ENCODE peak calls at places on chromosomes 3 and 15, in ten cellular contexts. One of them, this sample, is unnamed.

GRCh38 chr3:193894121-193894863 is 241.7 kb upstream of the HES1 start:
- DNase-seq in NCI-H2107: no peak
- DNase-seq in caudate nucleus: no peak
- DNase-seq in fibroblast of lung: no peak
- DNase-seq in NCI-H748 treated with DMSO at 0.1 percent for 48 hours: no peak
- DNase-seq in AG08396: no peak
- DNase-seq in AG09309: no peak
- DNase-seq in activated CD4-positive, alpha-beta T cell treated with anti-CD3 and anti-CD28 coated beads, Interleukin-2, amount 10 ng/mL, durations not matched to agents 7 days and 5 days: no peak
- DNase-seq in GF-D8: no peak
- DNase-seq in dorsolateral prefrontal cortex: no peak
- DNase-seq in this sample: no peak

GRCh38 chr3:176554791-176555330 is 642.4 kb downstream of the TBL1XR1 start:
- DNase-seq in activated CD4-positive, alpha-beta T cell treated with anti-CD3 and anti-CD28 coated beads, Interleukin-2, amount 10 ng/mL, durations not matched to agents 7 days and 5 days: no peak
- DNase-seq in caudate nucleus: no peak
- DNase-seq in AG09309: no peak
- DNase-seq in fibroblast of lung: no peak
- DNase-seq in NCI-H2107: no peak
- DNase-seq in dorsolateral prefrontal cortex: no peak
- DNase-seq in GF-D8: no peak
- DNase-seq in NCI-H748 treated with DMSO at 0.1 percent for 48 hours: no peak
- DNase-seq in AG08396: no peak
- DNase-seq in this sample: no peak

GRCh38 chr3:115275897-115276296 is 128.8 kb upstream of the ZBTB20 start:
- DNase-seq in activated CD4-positive, alpha-beta T cell treated with anti-CD3 and anti-CD28 coated beads, Interleukin-2, amount 10 ng/mL, durations not matched to agents 7 days and 5 days: no peak
- DNase-seq in GF-D8: no peak
- DNase-seq in NCI-H748 treated with DMSO at 0.1 percent for 48 hours: no peak
- DNase-seq in fibroblast of lung: peak
- DNase-seq in dorsolateral prefrontal cortex: no peak
- DNase-seq in NCI-H2107: no peak
- DNase-seq in AG08396: no peak
- DNase-seq in caudate nucleus: no peak
- DNase-seq in AG09309: peak
- DNase-seq in this sample: no peak

GRCh38 chr3:61157414-61157813 is 93.8 kb downstream of the FHIT start:
- DNase-seq in AG09309: no peak
- DNase-seq in NCI-H748 treated with DMSO at 0.1 percent for 48 hours: no peak
- DNase-seq in AG08396: no peak
- DNase-seq in GF-D8: no peak
- DNase-seq in dorsolateral prefrontal cortex: no peak
- DNase-seq in NCI-H2107: no peak
- DNase-seq in caudate nucleus: no peak
- DNase-seq in activated CD4-positive, alpha-beta T cell treated with anti-CD3 and anti-CD28 coated beads, Interleukin-2, amount 10 ng/mL, durations not matched to agents 7 days and 5 days: no peak
- DNase-seq in fibroblast of lung: no peak
- DNase-seq in this sample: no peak

GRCh38 chr3:71101014-71101413 is 482.5 kb downstream of the FOXP1 start:
- DNase-seq in NCI-H748 treated with DMSO at 0.1 percent for 48 hours: no peak
- DNase-seq in GF-D8: no peak
- DNase-seq in activated CD4-positive, alpha-beta T cell treated with anti-CD3 and anti-CD28 coated beads, Interleukin-2, amount 10 ng/mL, durations not matched to agents 7 days and 5 days: no peak
- DNase-seq in NCI-H2107: no peak
- DNase-seq in fibroblast of lung: no peak
- DNase-seq in AG09309: no peak
- DNase-seq in dorsolateral prefrontal cortex: no peak
- DNase-seq in AG08396: peak
- DNase-seq in caudate nucleus: no peak
- DNase-seq in this sample: no peak

GRCh38 chr3:73576995-73577394 is 47.7 kb downstream of the PDZRN3 start:
- DNase-seq in AG09309: no peak
- DNase-seq in activated CD4-positive, alpha-beta T cell treated with anti-CD3 and anti-CD28 coated beads, Interleukin-2, amount 10 ng/mL, durations not matched to agents 7 days and 5 days: no peak
- DNase-seq in NCI-H2107: no peak
- DNase-seq in caudate nucleus: no peak
- DNase-seq in AG08396: no peak
- DNase-seq in NCI-H748 treated with DMSO at 0.1 percent for 48 hours: no peak
- DNase-seq in dorsolateral prefrontal cortex: no peak
- DNase-seq in fibroblast of lung: no peak
- DNase-seq in GF-D8: no peak
- DNase-seq in this sample: no peak

GRCh38 chr3:13652728-13653127 is 103.8 kb downstream of the FBLN2 start:
- DNase-seq in fibroblast of lung: no peak
- DNase-seq in NCI-H748 treated with DMSO at 0.1 percent for 48 hours: no peak
- DNase-seq in activated CD4-positive, alpha-beta T cell treated with anti-CD3 and anti-CD28 coated beads, Interleukin-2, amount 10 ng/mL, durations not matched to agents 7 days and 5 days: no peak
- DNase-seq in NCI-H2107: no peak
- DNase-seq in GF-D8: no peak
- DNase-seq in AG09309: no peak
- DNase-seq in dorsolateral prefrontal cortex: no peak
- DNase-seq in caudate nucleus: no peak
- DNase-seq in AG08396: no peak
- DNase-seq in this sample: no peak

GRCh38 chr3:15633766-15634588 is 32.4 kb downstream of the BTD start:
- DNase-seq in NCI-H2107: no peak
- DNase-seq in caudate nucleus: no peak
- DNase-seq in dorsolateral prefrontal cortex: no peak
- DNase-seq in AG09309: no peak
- DNase-seq in NCI-H748 treated with DMSO at 0.1 percent for 48 hours: no peak
- DNase-seq in fibroblast of lung: peak
- DNase-seq in GF-D8: no peak
- DNase-seq in AG08396: no peak
- DNase-seq in activated CD4-positive, alpha-beta T cell treated with anti-CD3 and anti-CD28 coated beads, Interleukin-2, amount 10 ng/mL, durations not matched to agents 7 days and 5 days: no peak
- DNase-seq in this sample: no peak

GRCh38 chr3:31562525-31562924 is 29.8 kb downstream of the STT3B start:
- DNase-seq in activated CD4-positive, alpha-beta T cell treated with anti-CD3 and anti-CD28 coated beads, Interleukin-2, amount 10 ng/mL, durations not matched to agents 7 days and 5 days: peak
- DNase-seq in fibroblast of lung: no peak
- DNase-seq in dorsolateral prefrontal cortex: no peak
- DNase-seq in AG08396: no peak
- DNase-seq in caudate nucleus: no peak
- DNase-seq in NCI-H2107: no peak
- DNase-seq in GF-D8: no peak
- DNase-seq in AG09309: no peak
- DNase-seq in NCI-H748 treated with DMSO at 0.1 percent for 48 hours: no peak
- DNase-seq in this sample: no peak

GRCh38 chr15:81011593-81011992 is 10.9 kb downstream of the TLNRD1 start:
- DNase-seq in activated CD4-positive, alpha-beta T cell treated with anti-CD3 and anti-CD28 coated beads, Interleukin-2, amount 10 ng/mL, durations not matched to agents 7 days and 5 days: no peak
- DNase-seq in caudate nucleus: no peak
- DNase-seq in dorsolateral prefrontal cortex: no peak
- DNase-seq in NCI-H2107: no peak
- DNase-seq in NCI-H748 treated with DMSO at 0.1 percent for 48 hours: no peak
- DNase-seq in GF-D8: no peak
- DNase-seq in AG09309: no peak
- DNase-seq in AG08396: no peak
- DNase-seq in fibroblast of lung: no peak
- DNase-seq in this sample: no peak

GRCh38 chr15:92277776-92278175 is 115.9 kb upstream of the ST8SIA2 start:
- DNase-seq in dorsolateral prefrontal cortex: no peak
- DNase-seq in activated CD4-positive, alpha-beta T cell treated with anti-CD3 and anti-CD28 coated beads, Interleukin-2, amount 10 ng/mL, durations not matched to agents 7 days and 5 days: no peak
- DNase-seq in fibroblast of lung: no peak
- DNase-seq in caudate nucleus: no peak
- DNase-seq in GF-D8: no peak
- DNase-seq in AG08396: no peak
- DNase-seq in NCI-H748 treated with DMSO at 0.1 percent for 48 hours: no peak
- DNase-seq in AG09309: peak
- DNase-seq in NCI-H2107: no peak
- DNase-seq in this sample: no peak

GRCh38 chr3:111733856-111734255 is 125.2 kb upstream of the PHLDB2 start:
- DNase-seq in NCI-H748 treated with DMSO at 0.1 percent for 48 hours: no peak
- DNase-seq in caudate nucleus: no peak
- DNase-seq in GF-D8: no peak
- DNase-seq in activated CD4-positive, alpha-beta T cell treated with anti-CD3 and anti-CD28 coated beads, Interleukin-2, amount 10 ng/mL, durations not matched to agents 7 days and 5 days: no peak
- DNase-seq in AG09309: no peak
- DNase-seq in dorsolateral prefrontal cortex: no peak
- DNase-seq in AG08396: no peak
- DNase-seq in NCI-H2107: no peak
- DNase-seq in fibroblast of lung: no peak
- DNase-seq in this sample: no peak

GRCh38 chr15:88450125-88450798 is 16.9 kb downstream of the MRPL46 start:
- DNase-seq in GF-D8: no peak
- DNase-seq in NCI-H2107: peak
- DNase-seq in AG09309: no peak
- DNase-seq in dorsolateral prefrontal cortex: peak
- DNase-seq in activated CD4-positive, alpha-beta T cell treated with anti-CD3 and anti-CD28 coated beads, Interleukin-2, amount 10 ng/mL, durations not matched to agents 7 days and 5 days: peak
- DNase-seq in NCI-H748 treated with DMSO at 0.1 percent for 48 hours: no peak
- DNase-seq in caudate nucleus: peak
- DNase-seq in AG08396: peak
- DNase-seq in fibroblast of lung: peak
- DNase-seq in this sample: no peak

GRCh38 chr15:82139823-82140268 is 94.0 kb upstream of the MEX3B start:
- DNase-seq in NCI-H2107: peak
- DNase-seq in caudate nucleus: no peak
- DNase-seq in fibroblast of lung: peak
- DNase-seq in AG08396: no peak
- DNase-seq in activated CD4-positive, alpha-beta T cell treated with anti-CD3 and anti-CD28 coated beads, Interleukin-2, amount 10 ng/mL, durations not matched to agents 7 days and 5 days: no peak
- DNase-seq in NCI-H748 treated with DMSO at 0.1 percent for 48 hours: no peak
- DNase-seq in GF-D8: no peak
- DNase-seq in AG09309: no peak
- DNase-seq in dorsolateral prefrontal cortex: no peak
- DNase-seq in this sample: no peak

GRCh38 chr3:140152851-140153640 is 218.1 kb downstream of the CLSTN2 start:
- DNase-seq in GF-D8: no peak
- DNase-seq in NCI-H748 treated with DMSO at 0.1 percent for 48 hours: no peak
- DNase-seq in NCI-H2107: peak
- DNase-seq in dorsolateral prefrontal cortex: no peak
- DNase-seq in caudate nucleus: no peak
- DNase-seq in AG08396: no peak
- DNase-seq in activated CD4-positive, alpha-beta T cell treated with anti-CD3 and anti-CD28 coated beads, Interleukin-2, amount 10 ng/mL, durations not matched to agents 7 days and 5 days: no peak
- DNase-seq in fibroblast of lung: no peak
- DNase-seq in AG09309: no peak
- DNase-seq in this sample: no peak

GRCh38 chr3:127860223-127860622 is 37.9 kb upstream of the MGLL start:
- DNase-seq in dorsolateral prefrontal cortex: no peak
- DNase-seq in GF-D8: no peak
- DNase-seq in caudate nucleus: no peak
- DNase-seq in AG09309: no peak
- DNase-seq in fibroblast of lung: no peak
- DNase-seq in activated CD4-positive, alpha-beta T cell treated with anti-CD3 and anti-CD28 coated beads, Interleukin-2, amount 10 ng/mL, durations not matched to agents 7 days and 5 days: no peak
- DNase-seq in NCI-H2107: no peak
- DNase-seq in AG08396: no peak
- DNase-seq in NCI-H748 treated with DMSO at 0.1 percent for 48 hours: no peak
- DNase-seq in this sample: no peak

GRCh38 chr3:128922804-128923459 is 43.5 kb downstream of the ACAD9 start:
- DNase-seq in NCI-H2107: no peak
- DNase-seq in activated CD4-positive, alpha-beta T cell treated with anti-CD3 and anti-CD28 coated beads, Interleukin-2, amount 10 ng/mL, durations not matched to agents 7 days and 5 days: peak
- DNase-seq in NCI-H748 treated with DMSO at 0.1 percent for 48 hours: no peak
- DNase-seq in caudate nucleus: no peak
- DNase-seq in fibroblast of lung: no peak
- DNase-seq in dorsolateral prefrontal cortex: no peak
- DNase-seq in GF-D8: no peak
- DNase-seq in AG08396: no peak
- DNase-seq in AG09309: no peak
- DNase-seq in this sample: no peak

GRCh38 chr3:12758025-12758830 is 831 bp downstream of the TMEM40 start:
- DNase-seq in AG09309: peak
- DNase-seq in caudate nucleus: no peak
- DNase-seq in activated CD4-positive, alpha-beta T cell treated with anti-CD3 and anti-CD28 coated beads, Interleukin-2, amount 10 ng/mL, durations not matched to agents 7 days and 5 days: no peak
- DNase-seq in NCI-H2107: no peak
- DNase-seq in fibroblast of lung: peak
- DNase-seq in dorsolateral prefrontal cortex: no peak
- DNase-seq in NCI-H748 treated with DMSO at 0.1 percent for 48 hours: no peak
- DNase-seq in AG08396: peak
- DNase-seq in GF-D8: no peak
- DNase-seq in this sample: no peak

This sample was measured in NCI-H187 treated with DMSO at 0.1 percent for 48 hours.